ENCODE peak calls at places on chromosomes 3 and 15, in five cellular contexts. A is adrenal gland, W is A673, G is uterus, X is AG04450. B is an unnamed sample.

GRCh38 chr3:150956376-150956775 is 16.2 kb downstream of the CLRN1 start:
- DNase-seq in W (peak), X (no peak), G (peak), A (peak), B (no peak)

GRCh38 chr3:177466076-177466475 is 268.8 kb upstream of the TBL1XR1 start:
- DNase-seq in X (no peak), W (no peak), A (no peak), G (no peak), B (no peak)

GRCh38 chr3:178771511-178771910 is 235.3 kb downstream of the KCNMB2 start:
- DNase-seq in W (no peak), X (no peak), G (no peak), A (no peak), B (no peak)

GRCh38 chr15:95669146-95669922 is 661.2 kb upstream of the NR2F2 start:
- DNase-seq in G (peak), A (no peak), W (no peak), X (no peak), B (peak)

GRCh38 chr15:66124626-66125025 is 128.9 kb downstream of the MEGF11 start:
- DNase-seq in G (no peak), A (no peak), W (no peak), X (no peak), B (no peak)

GRCh38 chr15:83970290-83970890 is 265.2 kb upstream of the GOLGA6L4 start:
- DNase-seq in A (peak), W (no peak), G (peak), X (no peak), B (no peak)

GRCh38 chr3:4493931-4494806 is 1.0 kb downstream of the ITPR1 start:
- DNase-seq in A (peak), W (peak), G (no peak), X (no peak), B (no peak)

GRCh38 chr3:115968871-115969270 is 345.6 kb downstream of the GAP43 start:
- DNase-seq in W (no peak), G (no peak), X (no peak), A (no peak), B (no peak)

GRCh38 chr3:13348671-13349396 is 71.3 kb downstream of the NUP210 start:
- DNase-seq in W (no peak), G (no peak), A (no peak), X (no peak), B (no peak)

GRCh38 chr3:162141232-162141631 is 644.6 kb downstream of the OTOL1 start:
- DNase-seq in A (no peak), G (no peak), X (peak), W (no peak), B (no peak)

GRCh38 chr3:17194116-17194515 is 309.4 kb downstream of the PLCL2 start:
- DNase-seq in G (no peak), X (no peak), A (no peak), W (no peak), B (no peak)

GRCh38 chr3:17188378-17188777 is 303.6 kb downstream of the PLCL2 start:
- DNase-seq in W (no peak), G (no peak), A (no peak), X (no peak), B (no peak)

GRCh38 chr3:17187589-17188184 is 302.9 kb downstream of the PLCL2 start:
- DNase-seq in W (no peak), G (no peak), X (no peak), A (no peak), B (no peak)

GRCh38 chr3:17192995-17193394 is 308.2 kb downstream of the PLCL2 start:
- DNase-seq in A (no peak), W (no peak), X (no peak), G (no peak), B (no peak)

DNA sequence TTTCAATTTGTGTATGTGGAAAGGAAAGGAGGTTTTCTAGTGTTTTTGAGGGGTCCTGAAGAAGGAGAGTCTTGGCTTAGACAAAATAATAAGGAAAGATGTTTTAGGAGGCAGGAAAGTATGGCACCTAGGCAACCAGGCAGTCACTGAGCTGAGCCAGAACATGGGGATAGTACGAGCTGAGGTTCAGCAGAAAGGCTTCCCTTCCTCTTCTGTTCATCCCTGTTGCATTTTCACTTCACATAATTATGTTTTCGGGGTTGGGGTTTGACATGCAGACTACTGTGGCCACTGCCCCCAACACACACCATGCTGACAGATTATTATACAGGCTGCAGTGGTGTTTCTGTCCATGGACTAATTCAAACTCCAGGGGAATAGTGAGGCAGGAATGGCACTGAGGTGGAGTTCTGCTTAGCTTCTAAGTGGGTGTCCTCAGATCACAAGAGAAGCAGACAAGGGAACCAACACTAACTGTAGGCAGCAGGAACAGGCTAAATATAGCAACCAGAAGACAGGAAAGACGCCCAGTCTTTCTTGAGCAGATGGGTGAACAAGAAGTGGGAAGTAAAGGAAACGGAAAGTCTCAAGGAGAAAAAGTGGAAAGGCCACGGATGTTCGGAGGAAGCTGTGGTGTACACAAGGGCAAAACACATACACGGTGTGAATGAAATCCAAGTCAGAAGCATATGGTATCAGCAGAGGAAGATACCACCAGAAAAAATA is 305.8 kb downstream of the PLCL2 start:
- DNase-seq in X (no peak), W (no peak), A (no peak), G (no peak), B (no peak)
- H3K4me3 ChIP-seq in X (no peak), W (no peak), A (no peak), G (no peak), B (no peak)

GRCh38 chr3:72652395-72652794 is 195.8 kb downstream of the SHQ1 start:
- DNase-seq in A (no peak), X (no peak), W (no peak), G (no peak), B (no peak)

GRCh38 chr3:72655151-72655551 is 193.1 kb downstream of the SHQ1 start:
- DNase-seq in X (no peak), W (no peak), G (no peak), A (no peak), B (no peak)

GRCh38 chr3:72657666-72658065 is 190.6 kb downstream of the SHQ1 start:
- DNase-seq in X (no peak), A (no peak), G (no peak), W (no peak), B (peak)

GRCh38 chr3:72658466-72659100 is 189.7 kb downstream of the SHQ1 start:
- DNase-seq in A (no peak), G (no peak), X (no peak), W (no peak), B (no peak)

GRCh38 chr3:72655758-72656157 is 192.5 kb downstream of the SHQ1 start:
- DNase-seq in W (no peak), G (no peak), A (no peak), X (no peak), B (no peak)
- H3K4me3 ChIP-seq in W (no peak), G (no peak), A (no peak), X (no peak), B (no peak)

GRCh38 chr15:79321876-79322275 is 11.0 kb downstream of the TMED3 start:
- DNase-seq in A (no peak), W (no peak), X (no peak), G (no peak), B (no peak)

GRCh38 chr15:79316864-79317263 is 6.0 kb downstream of the TMED3 start:
- DNase-seq in X (no peak), G (no peak), W (no peak), A (no peak), B (no peak)

GRCh38 chr15:79322945-79323344 is 12.0 kb downstream of the TMED3 start:
- DNase-seq in W (no peak), X (no peak), A (no peak), G (no peak), B (no peak)

GRCh38 chr15:79322306-79322705 is 11.4 kb downstream of the TMED3 start:
- DNase-seq in W (no peak), G (no peak), A (no peak), X (no peak), B (no peak)
- H3K4me3 ChIP-seq in W (no peak), G (no peak), A (no peak), X (no peak), B (no peak)

DNA sequence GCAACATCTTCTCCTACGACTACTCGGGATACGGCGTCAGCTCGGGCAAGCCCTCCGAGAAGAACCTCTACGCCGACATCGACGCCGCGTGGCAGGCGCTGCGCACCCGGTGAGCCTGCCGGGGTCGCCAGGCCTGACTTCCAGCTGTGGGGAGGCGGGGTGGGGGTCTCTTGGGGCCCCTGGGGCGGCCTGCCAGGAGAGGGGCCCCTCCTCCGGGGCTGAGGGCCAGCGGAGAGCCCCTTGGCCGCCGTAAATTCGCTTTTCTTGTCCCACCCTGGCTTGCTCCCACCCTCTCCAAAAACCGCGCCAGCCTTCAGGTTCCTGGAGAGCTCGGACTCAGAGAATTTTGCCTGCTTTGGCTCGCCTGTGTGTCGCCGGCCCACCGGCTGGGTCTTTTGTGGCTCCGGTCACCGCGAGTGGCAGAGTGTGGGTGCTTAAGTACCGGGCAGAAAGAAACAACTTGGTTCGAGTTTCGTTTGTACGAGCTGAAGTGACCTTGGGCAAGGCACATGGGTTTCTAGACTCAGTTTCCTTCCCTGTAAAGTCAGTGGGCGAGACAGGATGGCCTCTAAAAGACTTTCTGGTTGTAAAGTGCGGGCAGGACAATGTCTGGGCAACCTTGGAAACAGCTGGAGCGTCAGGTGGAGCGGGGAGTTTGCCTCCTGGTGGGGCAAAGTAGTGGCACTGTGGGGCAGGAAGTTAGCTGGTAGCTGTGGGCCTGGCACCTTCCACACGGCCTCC is 971 bp downstream of the ABHD17C start:
- DNase-seq in W (no peak), X (no peak), A (peak), G (peak), B (no peak)
- H3K4me3 ChIP-seq in W (peak), X (peak), A (peak), G (peak), B (peak)

DNA sequence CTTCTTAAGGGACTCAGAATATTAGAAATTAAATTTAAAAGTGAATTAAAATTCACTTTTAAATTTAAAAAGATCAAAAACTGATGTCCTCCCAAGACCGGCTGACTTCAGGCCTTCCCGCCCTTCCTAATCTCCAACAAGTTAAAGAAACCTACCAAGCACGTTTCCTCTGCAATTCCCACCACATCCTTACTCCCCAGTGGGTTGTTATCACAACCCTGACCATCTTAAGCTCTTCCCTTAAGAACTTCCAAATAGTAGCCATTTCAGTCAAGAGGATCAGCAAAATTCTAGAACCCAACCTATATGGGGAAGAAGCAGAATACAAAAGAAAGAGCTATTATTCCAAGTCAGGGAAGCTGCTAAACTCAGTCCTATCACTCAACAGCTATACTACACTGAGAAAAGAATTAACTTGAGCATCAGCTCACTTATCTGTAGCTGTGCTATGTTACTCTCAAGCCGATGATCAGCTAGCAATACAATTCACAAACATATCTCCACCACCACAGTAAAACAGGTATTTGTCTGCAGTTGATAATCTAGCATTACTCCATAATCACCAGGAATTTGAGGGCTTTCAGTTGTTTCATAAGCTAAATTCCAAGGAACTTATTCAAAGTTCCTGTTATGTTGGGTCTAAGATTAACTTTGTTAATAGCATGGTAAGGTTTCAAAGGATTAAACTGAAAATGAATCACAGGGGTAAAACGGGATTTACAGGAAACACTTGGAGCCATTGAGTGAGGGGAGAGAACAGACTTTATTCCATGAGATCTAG is 14.3 kb downstream of the ABCC5 start:
- DNase-seq in X (peak), A (no peak), W (no peak), G (no peak), B (no peak)
- H3K4me3 ChIP-seq in X (no peak), A (no peak), W (no peak), G (no peak), B (no peak)

GRCh38 chr3:48642605-48643004 is 7.3 kb upstream of the SLC26A6 start:
- DNase-seq in G (no peak), A (no peak), X (no peak), W (no peak), B (no peak)

GRCh38 chr3:48644898-48645760 is 9.9 kb upstream of the SLC26A6 start:
- DNase-seq in X (no peak), G (no peak), A (no peak), W (no peak), B (no peak)

GRCh38 chr3:48637305-48637704 is 2.0 kb upstream of the SLC26A6 start:
- DNase-seq in A (no peak), X (no peak), W (no peak), G (no peak), B (no peak)

GRCh38 chr3:48639944-48640606 is 4.8 kb upstream of the SLC26A6 start:
- DNase-seq in A (no peak), G (no peak), X (no peak), W (no peak), B (no peak)

DNA sequence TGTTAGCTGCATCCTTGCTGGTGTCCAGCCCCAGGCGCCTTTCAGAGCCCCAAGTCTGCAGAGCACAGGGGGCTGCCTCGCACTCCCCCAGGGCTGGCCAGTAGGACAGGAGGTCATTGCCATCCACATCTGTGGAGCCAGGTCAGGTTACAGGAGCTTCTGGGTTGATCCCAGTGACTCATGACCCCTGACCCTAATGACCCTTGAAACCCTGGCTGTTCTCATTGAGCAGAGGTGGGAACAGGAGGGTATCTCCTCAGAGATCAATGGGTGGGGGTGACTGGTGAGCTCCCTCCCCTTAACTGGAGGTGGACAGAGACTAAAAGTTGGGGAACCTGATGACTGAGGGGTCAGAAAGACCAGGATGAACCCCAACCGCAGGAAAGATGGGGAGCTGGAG is 6.1 kb upstream of the SLC26A6 start:
- DNase-seq in A (no peak), W (no peak), X (no peak), G (no peak), B (no peak)
- H3K4me3 ChIP-seq in A (no peak), W (no peak), X (no peak), G (no peak), B (no peak)

DNA sequence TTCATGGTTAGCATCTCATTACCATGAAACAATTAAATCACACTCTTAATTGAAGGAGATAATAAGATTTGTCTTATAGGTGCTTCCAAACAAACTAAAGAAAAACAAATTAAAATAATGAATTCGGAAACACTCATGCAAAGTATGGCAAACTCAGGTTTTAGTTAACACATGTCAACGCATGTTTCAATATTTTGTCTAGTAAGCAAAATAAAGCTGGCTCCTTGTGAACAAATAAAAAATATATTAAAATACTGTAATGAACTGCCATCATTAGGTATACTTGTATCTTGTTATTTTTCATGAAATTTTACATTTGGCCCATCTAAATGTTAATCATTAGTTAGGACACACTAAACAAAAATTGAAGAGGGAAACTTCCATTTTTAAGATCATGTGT is 519.2 kb downstream of the MECOM start:
- DNase-seq in X (no peak), W (no peak), G (no peak), A (no peak), B (no peak)
- H3K4me3 ChIP-seq in X (peak), W (no peak), G (no peak), A (no peak), B (no peak)

GRCh38 chr3:36540898-36541518 is 160.7 kb downstream of the STAC start:
- DNase-seq in W (peak), X (no peak), A (peak), G (no peak), B (no peak)
- H3K4me3 ChIP-seq in W (no peak), X (no peak), A (no peak), G (no peak), B (no peak)

GRCh38 chr15:92394327-92395175 is 870 bp downstream of the ST8SIA2 start:
- DNase-seq in X (no peak), G (no peak), W (no peak), A (no peak), B (no peak)

GRCh38 chr15:92392462-92392861 is 1.2 kb upstream of the ST8SIA2 start:
- DNase-seq in X (no peak), A (no peak), G (no peak), W (no peak), B (no peak)

GRCh38 chr15:92393994-92394326 is 279 bp downstream of the ST8SIA2 start:
- DNase-seq in G (no peak), X (no peak), W (no peak), A (no peak), B (no peak)

GRCh38 chr15:92392966-92393286 is 755 bp upstream of the ST8SIA2 start:
- DNase-seq in G (no peak), X (no peak), A (no peak), W (no peak), B (no peak)

GRCh38 chr15:92393287-92393993 is at the start of gene ST8SIA2:
- DNase-seq in A (no peak), W (peak), G (no peak), X (no peak), B (no peak)
- H3K4me3 ChIP-seq in A (no peak), W (peak), G (no peak), X (peak), B (no peak)

DNA sequence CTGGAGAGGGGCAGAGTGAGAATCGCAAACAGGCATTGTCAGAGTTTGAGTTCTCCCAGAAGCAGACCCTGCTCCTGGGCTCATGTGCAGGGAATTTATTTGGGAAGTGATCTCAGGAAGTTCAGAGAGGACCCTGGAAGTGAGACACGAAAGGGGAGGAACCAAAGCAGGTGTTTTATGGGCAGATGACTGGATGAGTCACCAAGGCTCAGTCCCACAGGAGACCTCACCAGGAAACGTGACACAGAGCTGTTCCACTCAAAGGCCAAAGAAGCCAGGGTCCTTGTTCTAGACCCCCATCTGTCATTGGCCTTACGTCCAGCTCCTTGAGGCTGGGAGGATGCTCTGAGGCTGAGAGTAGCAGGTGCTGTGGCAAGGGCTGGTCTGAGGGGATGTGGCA is 43.4 kb upstream of the SEC22A start:
- DNase-seq in A (no peak), W (no peak), X (no peak), G (no peak), B (no peak)
- H3K4me3 ChIP-seq in A (no peak), W (no peak), X (no peak), G (no peak), B (no peak)

B was measured in GM12878.